ENCODE peak calls at places on chromosomes 3 and 15, in four cellular contexts. One of them, this sample, is unnamed.

GRCh38 chr3:113086506-113087461 is 96.0 kb downstream of the GTPBP8 start:
- DNase-seq in HT-29: peak; percentile 33
- DNase-seq in COR-L47: no peak
- DNase-seq in amygdala: no peak
- DNase-seq in this sample: no peak

GRCh38 chr15:27967541-27967940 is 131.6 kb downstream of the OCA2 start:
- DNase-seq in HT-29: no peak
- DNase-seq in COR-L47: no peak
- DNase-seq in amygdala: no peak
- DNase-seq in this sample: no peak

GRCh38 chr15:42577514-42578031 is 2.2 kb downstream of the STARD9 start:
- DNase-seq in HT-29: no peak
- DNase-seq in COR-L47: no peak
- DNase-seq in amygdala: no peak
- DNase-seq in this sample: no peak

GRCh38 chr3:30657914-30658313 is 51.5 kb downstream of the TGFBR2 start:
- DNase-seq in HT-29: no peak
- DNase-seq in COR-L47: no peak
- DNase-seq in amygdala: no peak
- DNase-seq in this sample: no peak

GRCh38 chr3:151562901-151563300 is 102.0 kb upstream of the IGSF10 start:
- DNase-seq in HT-29: no peak
- DNase-seq in COR-L47: no peak
- DNase-seq in amygdala: no peak
- DNase-seq in this sample: no peak

GRCh38 chr15:70358011-70358819 is 260.5 kb upstream of the TLE3 start:
- DNase-seq in HT-29: no peak
- DNase-seq in COR-L47: no peak
- DNase-seq in amygdala: no peak
- DNase-seq in this sample: no peak

GRCh38 chr3:66483006-66483928 is 17.6 kb downstream of the LRIG1 start:
- DNase-seq in HT-29: no peak
- DNase-seq in COR-L47: no peak
- DNase-seq in amygdala: peak; percentile 88
- DNase-seq in this sample: no peak

GRCh38 chr15:29616512-29616911 is 205.8 kb downstream of the TJP1 start:
- DNase-seq in HT-29: no peak
- DNase-seq in COR-L47: no peak
- DNase-seq in amygdala: no peak
- DNase-seq in this sample: no peak

GRCh38 chr3:155386817-155387403 is 93.4 kb upstream of the STRIT1 start:
- DNase-seq in HT-29: no peak
- DNase-seq in COR-L47: no peak
- DNase-seq in amygdala: no peak
- DNase-seq in this sample: no peak

GRCh38 chr3:177345049-177345972 is 148.0 kb upstream of the TBL1XR1 start:
- DNase-seq in HT-29: peak; percentile 96
- DNase-seq in COR-L47: peak; percentile 62
- DNase-seq in amygdala: peak; percentile 35
- DNase-seq in this sample: no peak

GRCh38 chr3:193883551-193883950 is 252.4 kb upstream of the HES1 start:
- DNase-seq in HT-29: no peak
- DNase-seq in COR-L47: no peak
- DNase-seq in amygdala: no peak
- DNase-seq in this sample: no peak

GRCh38 chr15:80485370-80486164 is 81.4 kb downstream of the ARNT2 start:
- DNase-seq in HT-29: no peak
- DNase-seq in COR-L47: peak; percentile 53
- DNase-seq in amygdala: no peak
- DNase-seq in this sample: peak; percentile 33

GRCh38 chr15:87496795-87497194 is 759.7 kb downstream of the NTRK3 start:
- DNase-seq in HT-29: no peak
- DNase-seq in COR-L47: no peak
- DNase-seq in amygdala: no peak
- DNase-seq in this sample: no peak

GRCh38 chr15:58469432-58470353 is 37.9 kb downstream of the LIPC start:
- DNase-seq in HT-29: peak; percentile 56
- DNase-seq in COR-L47: no peak
- DNase-seq in amygdala: no peak
- DNase-seq in this sample: no peak

GRCh38 chr15:96294766-96295165 is 35.7 kb upstream of the NR2F2 start:
- DNase-seq in HT-29: no peak
- DNase-seq in COR-L47: no peak
- DNase-seq in amygdala: no peak
- DNase-seq in this sample: no peak

GRCh38 chr3:42763023-42763422 is 10.0 kb downstream of the CCDC13 start:
- DNase-seq in HT-29: no peak
- DNase-seq in COR-L47: no peak
- DNase-seq in amygdala: no peak
- DNase-seq in this sample: peak; percentile 43

GRCh38 chr3:16671690-16672089 is 66.5 kb upstream of the DAZL start:
- DNase-seq in HT-29: no peak
- DNase-seq in COR-L47: no peak
- DNase-seq in amygdala: no peak
- DNase-seq in this sample: no peak

This sample was measured in NCI-H526 treated with DMSO at 0.1 percent for 48 hours.